ENCODE peak calls at places on chromosomes 12 and 14, in four cellular contexts. Z, X, C and V are unnamed samples.

GRCh38 chr14:103890836-103891666 is 37.2 kb upstream of the TDRD9 start:
- DNase-seq in C (no peak), Z (no peak), X (no peak), V (no peak)

GRCh38 chr12:97602315-97602714 is 139.7 kb downstream of the RMST start:
- DNase-seq in C (no peak), X (no peak), Z (no peak), V (no peak)

GRCh38 chr12:252634-253033 is 10.0 kb downstream of the SLC6A13 start:
- DNase-seq in Z (no peak), X (no peak), C (peak; percentile 39), V (no peak)

GRCh38 chr14:92960706-92961566 is 38.0 kb downstream of the CHGA start:
- DNase-seq in Z (peak; percentile 40), C (no peak), X (no peak), V (no peak)

GRCh38 chr14:77025744-77026165 is 2.8 kb downstream of the IRF2BPL start:
- DNase-seq in C (peak; percentile 70), X (no peak), Z (no peak), V (peak; percentile 87)

GRCh38 chr12:632102-632696 is 31.0 kb downstream of the NINJ2 start:
- DNase-seq in Z (peak; percentile 88), X (no peak), C (peak; percentile 84), V (no peak)

GRCh38 chr12:85076688-85077430 is 40.7 kb downstream of the LRRIQ1 start:
- DNase-seq in C (peak; percentile 45), X (no peak), Z (peak; percentile 84), V (no peak)

GRCh38 chr14:81062816-81063215 is 107.4 kb downstream of the TSHR start:
- DNase-seq in Z (peak; percentile 66), X (no peak), C (peak; percentile 78), V (no peak)

GRCh38 chr12:13004986-13005385 is 4.9 kb upstream of the HEBP1 start:
- DNase-seq in X (no peak), Z (no peak), C (no peak), V (no peak)

GRCh38 chr14:91482278-91483023 is 27.7 kb downstream of the PPP4R3A start:
- DNase-seq in Z (no peak), C (no peak), X (no peak), V (no peak)

GRCh38 chr12:130847097-130847496 is 8.0 kb upstream of the STX2 start:
- DNase-seq in X (no peak), Z (no peak), C (no peak), V (no peak)

GRCh38 chr12:89138048-89138852 is 214.1 kb downstream of the DUSP6 start:
- DNase-seq in C (no peak), Z (no peak), X (no peak), V (no peak)

GRCh38 chr14:39090548-39091111 is 12.4 kb downstream of the SEC23A start:
- DNase-seq in C (no peak), Z (no peak), X (no peak), V (no peak)

GRCh38 chr12:107125833-107126232 is 32.5 kb upstream of the CRY1 start:
- DNase-seq in Z (no peak), C (no peak), X (no peak), V (no peak)

GRCh38 chr12:119071638-119072231 is 90.4 kb downstream of the SRRM4 start:
- DNase-seq in Z (no peak), C (no peak), X (no peak), V (no peak)

GRCh38 chr12:67519824-67520433 is 128.6 kb upstream of the DYRK2 start:
- DNase-seq in Z (peak; percentile 68), X (no peak), C (peak; percentile 95), V (no peak)

GRCh38 chr14:53953002-53953827 is 3.4 kb downstream of the BMP4 start:
- DNase-seq in C (peak; percentile 93), Z (peak; percentile 93), X (no peak), V (peak; percentile 97)

GRCh38 chr12:53063708-53064612 is 14.1 kb downstream of the TNS2 start:
- DNase-seq in X (no peak), C (peak; percentile 44), Z (no peak), V (no peak)

GRCh38 chr12:68479832-68480291 is 130.8 kb upstream of the RAP1B start:
- DNase-seq in Z (no peak), C (no peak), X (no peak), V (no peak)

GRCh38 chr12:124698211-124698997 is 131.0 kb upstream of the NCOR2 start:
- DNase-seq in X (no peak), C (no peak), Z (no peak), V (no peak)

GRCh38 chr12:27900920-27901879 is 71.3 kb downstream of the PTHLH start:
- DNase-seq in C (no peak), X (no peak), Z (no peak), V (no peak)

GRCh38 chr14:89304972-89305703 is 111.9 kb downstream of the FOXN3 start:
- DNase-seq in X (no peak), Z (peak; percentile 58), C (no peak), V (no peak)

GRCh38 chr12:92051441-92051840 is 94.2 kb downstream of the BTG1 start:
- DNase-seq in Z (no peak), C (no peak), X (no peak), V (no peak)

GRCh38 chr14:26849514-26849913 is 251.7 kb upstream of the NOVA1 start:
- DNase-seq in C (no peak), X (no peak), Z (no peak), V (no peak)

GRCh38 chr12:98373982-98374381 is 141.4 kb upstream of the TMPO start:
- DNase-seq in C (peak; percentile 57), Z (peak; percentile 51), X (no peak), V (no peak)

GRCh38 chr12:50084775-50085614 is at the start of gene SMARCD1:
- DNase-seq in X (peak; percentile 81), Z (peak; percentile 97), C (peak; percentile 99), V (peak; percentile 96)

GRCh38 chr14:34872822-34873590 is 2.2 kb downstream of the BAZ1A start:
- DNase-seq in Z (no peak), X (no peak), C (no peak), V (no peak)

GRCh38 chr12:98253207-98253606 is 262.2 kb upstream of the TMPO start:
- DNase-seq in X (no peak), Z (no peak), C (no peak), V (no peak)

GRCh38 chr14:52553002-52553670 is 500 bp downstream of the GPR137C start:
- DNase-seq in X (peak; percentile 17), C (peak; percentile 86), Z (peak; percentile 58), V (peak; percentile 38)

GRCh38 chr14:88667555-88668273 is 104.9 kb downstream of the ZC3H14 start:
- DNase-seq in X (peak; percentile 26), C (peak; percentile 81), Z (peak; percentile 82), V (no peak)

GRCh38 chr14:104966261-104967143 is 11.7 kb downstream of the AHNAK2 start:
- DNase-seq in C (no peak), Z (no peak), X (no peak), V (no peak)

GRCh38 chr12:130961921-130962326 is 8.2 kb downstream of the ADGRD1 start:
- DNase-seq in C (no peak), Z (no peak), X (no peak), V (peak; percentile 27)

GRCh38 chr12:50542448-50542847 is 37.7 kb downstream of the DIP2B start:
- DNase-seq in C (no peak), X (no peak), Z (no peak), V (no peak)

GRCh38 chr14:77140937-77141591 is 527 bp downstream of the ZDHHC22 start:
- DNase-seq in X (no peak), Z (peak; percentile 82), C (peak; percentile 93), V (peak; percentile 85)

DNA sequence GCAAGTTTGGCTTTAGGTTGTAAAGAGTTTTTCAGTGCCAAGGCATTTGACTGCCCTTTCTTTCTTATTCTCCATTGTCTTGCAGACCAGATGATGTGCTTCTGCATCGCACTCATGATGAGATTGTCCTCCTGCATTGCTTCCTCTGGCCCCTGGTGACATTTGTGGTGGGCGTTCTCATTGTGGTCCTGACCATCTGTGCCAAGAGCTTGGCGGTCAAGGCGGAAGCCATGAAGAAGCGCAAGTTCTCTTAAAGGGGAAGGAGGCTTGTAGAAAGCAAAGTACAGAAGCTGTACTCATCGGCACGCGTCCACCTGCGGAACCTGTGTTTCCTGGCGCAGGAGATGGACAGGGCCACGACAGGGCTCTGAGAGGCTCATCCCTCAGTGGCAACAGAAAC is 64.3 kb downstream of the KCNMB4 start:
- DNase-seq in C (no peak), X (no peak), Z (no peak), V (no peak)
- H3K36me3 ChIP-seq in C (no peaks in the 10 kb centered on the region), X (no peaks in the 10 kb centered on the region), Z (peaks cover 2% of the 10 kb centered on the region), V (peaks cover 6% of the 10 kb centered on the region)

GRCh38 chr12:132777614-132778013 is 16.0 kb upstream of the ANKLE2 start:
- DNase-seq in Z (no peak), C (no peak), X (no peak), V (peak; percentile 62)
- H3K36me3 ChIP-seq in Z (peaks cover 22% of the 10 kb centered on the region), C (peaks cover 77% of the 10 kb centered on the region), X (peaks cover 64% of the 10 kb centered on the region), V (peaks cover 100% of the 10 kb centered on the region)

DNA sequence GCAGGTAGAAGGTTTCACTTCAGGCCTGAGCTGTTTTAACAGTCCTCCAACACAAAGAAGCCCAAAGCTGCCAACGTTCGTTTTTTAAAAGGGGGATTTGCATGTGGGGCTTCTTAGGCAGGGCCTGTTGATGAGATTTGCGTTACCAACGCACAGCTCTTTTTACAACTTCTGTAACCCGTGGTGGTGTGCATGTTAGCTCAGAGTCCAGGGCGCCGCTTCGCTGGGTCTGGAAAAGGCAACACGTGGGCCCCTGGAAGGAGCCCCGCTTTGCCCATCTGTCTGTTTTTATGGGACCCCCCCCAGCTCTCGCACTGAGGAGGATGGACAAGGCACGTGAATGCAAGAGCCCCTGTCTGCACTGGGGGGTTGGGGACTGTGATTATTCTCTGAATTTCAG is 84.0 kb downstream of the ESR2 start:
- DNase-seq in C (no peak), X (no peak), Z (no peak), V (no peak)
- H3K36me3 ChIP-seq in C (peaks cover 66% of the 10 kb centered on the region), X (peaks cover 53% of the 10 kb centered on the region), Z (peaks cover 2% of the 10 kb centered on the region), V (peaks cover 49% of the 10 kb centered on the region)

GRCh38 chr12:56998981-56999380 is 7.4 kb downstream of the ZBTB39 start:
- DNase-seq in C (no peak), X (no peak), Z (no peak), V (no peak)
- H3K36me3 ChIP-seq in C (peaks cover 42% of the 10 kb centered on the region), X (peaks cover 15% of the 10 kb centered on the region), Z (peaks cover 7% of the 10 kb centered on the region), V (peaks cover 26% of the 10 kb centered on the region)

DNA sequence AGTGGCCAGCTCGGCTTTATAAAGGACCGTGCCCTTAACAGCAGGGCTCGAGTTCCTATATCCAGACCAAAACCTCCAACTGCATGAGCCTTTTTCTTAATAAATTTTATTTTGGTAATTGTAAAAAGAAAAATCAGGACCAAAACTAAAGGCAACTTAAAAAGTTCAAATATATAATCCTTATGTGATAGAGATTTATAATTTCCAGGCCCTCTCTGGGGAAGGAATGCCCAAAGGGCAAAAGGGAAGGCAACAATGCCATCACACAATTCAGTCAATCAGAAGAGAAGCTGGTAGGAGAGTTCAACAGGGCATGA is 401 bp upstream of the IPO4 start:
- DNase-seq in Z (no peak), C (no peak), X (no peak), V (no peak)
- H3K36me3 ChIP-seq in Z (peaks cover 13% of the 10 kb centered on the region), C (peaks cover 71% of the 10 kb centered on the region), X (peaks cover 27% of the 10 kb centered on the region), V (no peaks in the 10 kb centered on the region)

GRCh38 chr14:74785056-74785613 is 22.0 kb downstream of the YLPM1 start:
- DNase-seq in C (no peak), X (no peak), Z (no peak), V (no peak)

GRCh38 chr14:74792249-74793039 is 29.3 kb downstream of the YLPM1 start:
- DNase-seq in C (no peak), Z (peak; percentile 83), X (no peak), V (no peak)

GRCh38 chr14:74784634-74785033 is 21.5 kb downstream of the YLPM1 start:
- DNase-seq in C (no peak), Z (no peak), X (no peak), V (no peak)

GRCh38 chr14:74786916-74787315 is 23.8 kb downstream of the YLPM1 start:
- DNase-seq in C (no peak), Z (no peak), X (no peak), V (no peak)
- H3K36me3 ChIP-seq in C (peaks cover 58% of the 10 kb centered on the region), Z (peaks cover 4% of the 10 kb centered on the region), X (peaks cover 11% of the 10 kb centered on the region), V (peaks cover 56% of the 10 kb centered on the region)